ENCODE peak calls at places on chromosomes 5 and 9, in four cellular contexts. N, L, C and M are unnamed samples.
A peak's percentile ranks its signal among the peaks of the same experiment; 100 is the strongest.

GRCh38 chr5:175920506-175920865 is 47.6 kb downstream of the THOC3 start:
- DNase-seq in N (no peak), C (no peak), L (peak; percentile 22), M (peak; percentile 15)

GRCh38 chr5:34563951-34564705 is 92.0 kb upstream of the RAI14 start:
- DNase-seq in N (peak; percentile 23), C (no peak), L (peak; percentile 61), M (peak; percentile 71)

GRCh38 chr9:94944623-94945022 is 218.1 kb downstream of the AOPEP start:
- DNase-seq in L (no peak), N (no peak), C (no peak), M (no peak)

GRCh38 chr9:132591244-132591643 is 8.8 kb downstream of the BARHL1 start:
- DNase-seq in L (no peak), C (no peak), N (no peak), M (no peak)

GRCh38 chr5:131303537-131303936 is 39.7 kb downstream of the CDC42SE2 start:
- DNase-seq in C (no peak), L (peak; percentile 89), N (no peak), M (peak; percentile 59)

GRCh38 chr9:125747053-125747764 is at the start of gene PBX3:
- DNase-seq in N (peak; percentile 55), C (peak; percentile 81), L (peak; percentile 25), M (peak; percentile 39)

GRCh38 chr9:114588150-114588663 is 638 bp downstream of the ATP6V1G1 start:
- DNase-seq in C (no peak), N (no peak), L (peak; percentile 59), M (peak; percentile 44)

GRCh38 chr9:113483676-113484257 is 20.2 kb downstream of the RGS3 start:
- DNase-seq in N (no peak), C (no peak), L (no peak), M (no peak)

GRCh38 chr9:706073-706472 is 135.4 kb upstream of the DMRT1 start:
- DNase-seq in N (no peak), C (no peak), L (no peak), M (peak; percentile 6)

GRCh38 chr9:26361010-26361409 is 531.6 kb downstream of the CAAP1 start:
- DNase-seq in N (no peak), C (no peak), L (no peak), M (no peak)

GRCh38 chr9:33044162-33044673 is 19.1 kb downstream of the DNAJA1 start:
- DNase-seq in N (no peak), C (peak; percentile 88), L (peak; percentile 92), M (peak; percentile 95)

GRCh38 chr9:35650341-35651158 is at the start of gene SIT1:
- DNase-seq in C (peak; percentile 7), L (no peak), N (no peak), M (no peak)

GRCh38 chr5:76641514-76642120 is 18.4 kb upstream of the F2RL2 start:
- DNase-seq in L (peak; percentile 88), C (peak; percentile 20), N (peak; percentile 70), M (peak; percentile 82)

GRCh38 chr5:127092690-127093089 is 19.4 kb upstream of the C5orf63 start:
- DNase-seq in C (no peak), N (no peak), L (peak; percentile 46), M (peak; percentile 72)

GRCh38 chr5:134555223-134555790 is 29.8 kb downstream of the JADE2 start:
- DNase-seq in C (no peak), L (peak; percentile 29), N (no peak), M (no peak)

GRCh38 chr5:151155149-151155776 is 2.3 kb downstream of the ANXA6 start:
- DNase-seq in L (no peak), N (no peak), C (no peak), M (no peak)

GRCh38 chr5:124156408-124157027 is 589.9 kb downstream of the ZNF608 start:
- DNase-seq in C (no peak), N (no peak), L (peak; percentile 61), M (peak; percentile 66)

GRCh38 chr9:28443461-28443860 is 870.2 kb upstream of the C9orf72 start:
- DNase-seq in C (no peak), N (no peak), L (no peak), M (no peak)

GRCh38 chr5:175082866-175083590 is 358.6 kb downstream of the MSX2 start:
- DNase-seq in N (no peak), L (no peak), C (no peak), M (no peak)